ENCODE peak calls at places on chromosomes 6 and 20, in five cellular contexts. B is body of pancreas, A is left ventricle myocardium inferior, Z is cardiac muscle cell, N is IMR-90. L is an unnamed sample. For H3K9me3, the result is how much of the 10 kb centered on the place peaks cover.

GRCh38 chr6:107491059-107491609 is 1.2 kb downstream of the SOBP start:
- DNase-seq in A (peak), B (peak), Z (peak), N (peak), L (peak)

GRCh38 chr6:111730835-111731234 is 125.2 kb upstream of the TRAF3IP2 start:
- DNase-seq in N (no peak), B (no peak), Z (no peak), A (peak), L (no peak)

GRCh38 chr6:44698602-44699001 is 311.1 kb downstream of the CDC5L start:
- DNase-seq in B (no peak), A (no peak), N (no peak), Z (no peak), L (no peak)

GRCh38 chr6:41239467-41240159 is 11.5 kb downstream of the TREML4 start:
- DNase-seq in Z (peak), B (no peak), A (no peak), N (no peak), L (no peak)

GRCh38 chr20:9377007-9377406 is 137.4 kb upstream of the LAMP5 start:
- DNase-seq in B (no peak), A (no peak), N (no peak), Z (no peak), L (no peak)

GRCh38 chr20:16824664-16825063 is 76.5 kb downstream of the OTOR start:
- DNase-seq in N (no peak), A (no peak), Z (no peak), B (no peak), L (no peak)

GRCh38 chr20:19784511-19785172 is 26.6 kb downstream of the RIN2 start:
- DNase-seq in N (peak), Z (peak), B (peak), A (peak), L (peak)

GRCh38 chr6:155880905-155881304 is 425.3 kb upstream of the NOX3 start:
- DNase-seq in Z (no peak), B (no peak), N (peak), A (no peak), L (no peak)

GRCh38 chr20:48283470-48284110 is 498.3 kb upstream of the SULF2 start:
- DNase-seq in Z (no peak), N (peak), A (peak), B (peak), L (no peak)

GRCh38 chr6:169041078-169041477 is 212.6 kb downstream of the THBS2 start:
- DNase-seq in Z (no peak), A (no peak), N (no peak), B (no peak), L (no peak)

GRCh38 chr6:160523223-160523622 is 140.9 kb downstream of the LPA start:
- DNase-seq in B (no peak), N (no peak), Z (no peak), A (no peak), L (no peak)

GRCh38 chr6:155314773-155315515 is 660 bp upstream of the TFB1M start:
- DNase-seq in Z (no peak), B (peak), A (peak), N (peak), L (no peak)

GRCh38 chr6:137852346-137852745 is 14.7 kb upstream of the TNFAIP3 start:
- DNase-seq in Z (no peak), N (peak), A (no peak), B (no peak), L (no peak)

GRCh38 chr6:30781697-30782424 is 37.5 kb upstream of the IER3 start:
- DNase-seq in A (peak), N (peak), B (peak), Z (peak), L (no peak)

GRCh38 chr20:24633026-24633425 is 163.6 kb downstream of the SYNDIG1 start:
- DNase-seq in Z (no peak), N (no peak), B (no peak), A (no peak), L (no peak)

GRCh38 chr6:39558079-39558478 is 167.1 kb downstream of the KIF6 start:
- DNase-seq in A (no peak), B (no peak), Z (no peak), N (no peak), L (no peak)

GRCh38 chr6:31898200-31899011 is 908 bp upstream of the EHMT2 start:
- DNase-seq in Z (peak), A (no peak), N (peak), B (peak), L (peak)

GRCh38 chr6:35264550-35265274 is 5.2 kb downstream of the ZNF76 start:
- DNase-seq in Z (peak), A (no peak), B (no peak), N (no peak), L (no peak)

GRCh38 chr6:18211338-18211737 is 53.0 kb downstream of the DEK start:
- DNase-seq in A (no peak), N (no peak), Z (no peak), B (no peak), L (no peak)

DNA sequence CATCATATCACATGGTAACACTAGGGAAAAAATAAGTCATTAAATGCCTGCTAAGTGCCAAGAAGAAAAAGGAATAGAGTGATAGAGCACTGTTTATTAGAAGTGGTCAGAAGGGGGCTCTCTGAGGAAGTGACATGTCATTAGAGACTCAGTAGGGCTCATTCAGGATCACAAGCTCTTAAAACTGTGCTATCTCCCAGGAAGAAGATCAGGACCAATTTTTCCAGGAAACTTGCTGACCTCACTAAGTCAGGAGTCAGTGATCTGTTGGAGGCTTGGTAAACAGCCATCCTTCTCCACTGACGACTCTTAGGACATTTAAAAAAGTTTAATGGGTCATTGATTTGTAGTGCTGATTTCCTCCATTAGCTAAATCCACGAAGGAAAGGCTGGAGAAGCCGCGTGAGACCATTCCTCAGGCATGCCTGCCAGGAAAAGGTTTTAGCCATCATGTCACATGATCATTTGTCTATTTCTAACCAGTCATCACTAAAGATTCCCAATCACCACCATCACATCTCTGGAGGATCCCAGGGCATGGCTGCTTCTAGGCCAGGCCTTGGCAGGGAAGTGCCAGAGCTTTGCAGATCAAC is 5.9 kb upstream of the PTPN1 start:
- DNase-seq in N (no peak), Z (no peak), B (no peak), A (no peak), L (no peak)
- TF ChIP-seq CTCF in N (peak), Z (no peak), B (no peak), A (peak), L (peak)

DNA sequence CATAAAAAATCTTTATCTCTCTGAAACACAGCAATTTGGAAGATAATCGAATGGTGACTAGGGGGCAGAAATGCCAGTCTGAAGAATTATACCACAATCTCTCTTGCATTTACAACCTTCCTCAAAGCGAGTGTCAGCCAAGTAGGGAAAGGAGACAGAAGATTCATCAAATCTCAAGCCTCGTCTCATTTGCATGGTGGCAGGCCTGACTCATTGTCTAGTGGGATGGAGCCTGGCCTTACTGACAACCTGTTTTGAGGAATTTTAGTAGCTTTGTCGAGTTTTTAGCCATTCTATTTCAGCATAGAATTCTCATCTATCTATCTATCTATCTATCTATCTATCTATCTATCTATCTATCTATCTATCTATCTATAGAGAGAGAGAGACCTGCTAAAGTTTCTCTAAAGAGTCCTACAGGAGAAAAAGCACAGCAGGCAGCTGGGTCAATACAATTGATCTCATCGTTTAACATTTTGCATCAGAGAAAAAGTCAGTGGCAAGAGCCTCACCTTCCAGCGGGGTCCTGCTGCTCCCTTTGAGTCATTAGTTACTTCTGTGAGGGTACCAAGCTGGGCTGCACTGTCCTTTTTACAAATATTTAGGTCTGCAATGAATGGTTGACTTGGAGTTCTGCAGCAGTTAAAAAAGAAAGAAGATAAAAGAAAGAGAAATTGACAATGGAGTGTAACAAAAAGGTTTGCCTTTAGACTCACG is 572.7 kb downstream of the TFAP2A start:
- DNase-seq in A (no peak), Z (no peak), B (no peak), N (no peak), L (no peak)
- H3K9me3 ChIP-seq in A (under half), Z (under half), B (under half), N (under half), L (under half)

GRCh38 chr6:79597155-79597554 is 34.0 kb upstream of the SH3BGRL2 start:
- DNase-seq in Z (no peak), B (no peak), N (no peak), A (no peak), L (no peak)
- TF ChIP-seq CTCF in Z (no peak), B (no peak), N (no peak), A (no peak), L (no peak)

GRCh38 chr6:363909-364308 is 27.6 kb upstream of the IRF4 start:
- DNase-seq in N (no peak), A (peak), B (no peak), Z (no peak), L (no peak)
- H3K9me3 ChIP-seq in N (under half), A (under half), B (under half), Z (under half), L (under half)

GRCh38 chr6:3888153-3888957 is 39.2 kb downstream of the FAM50B start:
- DNase-seq in N (no peak), A (peak), Z (no peak), B (no peak), L (no peak)

GRCh38 chr6:3884007-3884745 is 35.0 kb downstream of the FAM50B start:
- DNase-seq in N (peak), B (peak), A (no peak), Z (no peak), L (peak)

GRCh38 chr6:3885262-3886036 is 36.3 kb downstream of the FAM50B start:
- DNase-seq in A (no peak), Z (peak), B (peak), N (no peak), L (peak)

GRCh38 chr6:3882865-3883264 is 33.7 kb downstream of the FAM50B start:
- DNase-seq in A (no peak), Z (no peak), B (no peak), N (peak), L (no peak)

DNA sequence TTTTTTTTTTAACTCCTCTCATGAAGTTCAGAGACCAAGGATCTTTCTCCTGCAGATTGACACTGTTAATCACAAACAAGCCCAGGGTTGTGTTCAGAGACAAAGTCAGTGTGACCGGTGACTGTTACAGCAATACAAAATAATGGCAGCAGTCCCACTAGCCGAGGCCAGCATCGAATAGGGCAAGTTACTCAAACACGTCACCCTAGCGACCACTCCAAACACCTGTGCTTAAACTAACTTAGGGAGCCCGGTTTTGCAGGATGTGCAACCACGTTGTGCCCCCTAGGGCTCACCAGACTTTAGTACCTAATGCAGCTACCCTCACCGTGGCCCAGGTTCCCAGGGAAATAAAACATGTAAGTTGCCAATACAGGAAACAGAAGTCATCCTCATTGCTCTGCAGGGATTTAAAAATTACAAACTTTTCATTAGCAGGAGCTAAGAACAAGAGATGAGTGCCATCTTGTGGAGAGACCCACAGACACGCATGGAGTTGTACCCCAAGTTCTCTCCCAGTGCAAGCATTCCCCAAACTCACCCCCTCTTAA is 38.1 kb downstream of the FAM50B start:
- DNase-seq in N (peak), B (no peak), A (no peak), Z (no peak), L (no peak)
- TF ChIP-seq CTCF in N (peak), B (peak), A (peak), Z (peak), L (no peak)

GRCh38 chr6:159469449-159469848 is 223.6 kb downstream of the SOD2 start:
- DNase-seq in N (no peak), A (no peak), B (no peak), Z (no peak), L (no peak)
- H3K9me3 ChIP-seq in N (under half), A (under half), B (under half), Z (under half), L (under half)

GRCh38 chr6:102039450-102039849 is 645.9 kb downstream of the GRIK2 start:
- DNase-seq in B (no peak), A (no peak), N (no peak), Z (no peak), L (no peak)
- TF ChIP-seq CTCF in B (no peak), A (no peak), N (no peak), Z (no peak), L (no peak)

DNA sequence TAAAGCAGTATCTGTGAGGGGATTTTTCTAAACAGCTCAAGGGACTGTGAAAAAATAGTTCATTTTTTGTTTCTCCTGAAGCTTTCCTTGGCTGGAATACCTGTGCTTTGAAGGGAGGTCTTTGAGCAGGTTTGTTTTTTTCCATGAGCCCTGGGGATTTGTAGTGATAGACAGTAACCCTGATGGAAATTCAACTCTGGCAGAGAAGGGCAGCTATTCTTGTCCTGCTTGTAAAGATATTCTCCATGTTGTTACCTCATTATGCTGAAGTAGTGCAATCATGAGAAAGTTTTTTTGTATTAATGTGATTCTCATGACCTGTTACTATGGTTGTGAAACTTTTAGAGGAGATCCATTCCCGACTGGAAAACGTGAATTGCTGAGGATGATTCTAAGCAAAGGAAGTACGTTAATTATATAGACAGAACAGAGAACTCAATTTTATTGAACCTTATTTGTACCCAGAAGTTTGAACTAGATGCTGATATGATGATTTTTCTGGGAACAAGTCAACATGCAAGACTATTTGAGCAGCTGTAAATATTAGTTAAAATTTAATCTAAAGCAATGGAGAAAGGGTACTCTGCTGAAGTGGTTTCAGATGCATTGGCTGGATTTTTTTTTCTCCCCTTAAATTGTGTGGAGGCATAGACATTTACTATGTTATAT is 12.5 kb downstream of the UTRN start:
- DNase-seq in A (no peak), Z (peak), N (no peak), B (no peak), L (peak)
- H3K9me3 ChIP-seq in A (under half), Z (under half), N (under half), B (under half), L (under half)

DNA sequence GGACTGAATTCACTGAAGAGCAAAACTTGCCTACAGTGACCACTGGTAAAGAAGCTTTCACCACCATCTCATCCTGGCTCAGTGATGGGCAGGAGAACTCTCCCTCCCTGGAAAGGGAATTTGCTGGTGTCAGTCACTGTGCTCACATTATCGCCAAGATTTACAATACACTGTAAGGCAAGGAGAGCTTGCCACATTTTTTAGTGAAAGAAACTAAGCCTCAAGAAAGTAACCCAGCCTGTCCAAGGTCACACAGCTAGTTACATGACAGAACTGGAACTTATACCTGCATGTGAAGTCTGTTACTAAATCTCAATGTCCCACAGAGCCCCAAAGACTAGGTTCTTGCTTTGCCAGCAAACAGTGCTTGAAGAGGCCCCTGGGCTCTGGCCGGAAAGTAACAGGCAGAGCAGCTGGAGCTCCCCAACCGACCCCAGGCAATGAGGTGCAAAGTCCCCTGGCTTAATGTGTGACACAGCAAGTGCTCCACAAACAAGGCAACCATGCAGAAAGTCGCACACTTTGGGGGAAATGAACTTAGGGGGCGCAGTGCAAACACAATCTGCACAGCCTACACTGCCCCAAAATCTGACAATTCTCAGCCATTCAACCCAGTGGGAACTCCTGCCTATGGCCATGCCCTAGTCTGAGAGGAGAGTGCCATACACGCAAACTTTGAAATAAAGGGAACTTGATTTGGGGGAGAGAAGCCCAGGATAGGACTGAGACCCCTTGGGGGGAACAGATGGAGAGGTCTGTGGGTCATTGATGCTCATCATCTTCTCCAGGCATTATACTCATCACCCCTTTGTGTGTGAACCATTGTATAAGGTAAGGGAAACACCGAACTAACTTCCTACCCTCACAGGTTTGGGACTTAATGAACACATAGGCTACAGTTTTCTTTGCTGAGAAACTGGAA is 1.9 kb downstream of the BCL2L1 start:
- DNase-seq in N (no peak), Z (no peak), A (no peak), B (peak), L (peak)
- TF ChIP-seq CTCF in N (no peak), Z (no peak), A (no peak), B (no peak), L (peak)

L was measured in Caco-2.